ENCODE peak calls at places on chromosomes 6 and 20, in seven cellular contexts. B is stomach, I is upper lobe of left lung, M is breast epithelium, A is spleen, Y is suprapubic skin, F is vagina. S is an unnamed sample.

GRCh38 chr6:3370361-3371221 is 86.3 kb downstream of the SLC22A23 start:
- DNase-seq in F (no peak), M (no peak), I (no peak), Y (no peak), A (no peak), B (no peak), S (no peak)

GRCh38 chr6:106939848-106940247 is 34.7 kb downstream of the CD24 start:
- DNase-seq in Y (no peak), I (no peak), B (no peak), F (no peak), A (no peak), M (no peak), S (no peak)

GRCh38 chr6:36984581-36985383 is 1.2 kb downstream of the MTCH1 start:
- DNase-seq in F (no peak), Y (no peak), I (peak), M (no peak), A (no peak), B (no peak), S (no peak)

GRCh38 chr6:168166627-168167026 is 87.6 kb upstream of the FRMD1 start:
- DNase-seq in A (no peak), I (no peak), F (peak), B (no peak), Y (peak), M (no peak), S (no peak)

GRCh38 chr6:51352506-51353029 is 533.9 kb downstream of the TFAP2B start:
- DNase-seq in I (no peak), F (no peak), M (no peak), B (no peak), A (no peak), Y (no peak), S (no peak)

GRCh38 chr6:135680964-135681913 is 170.3 kb upstream of the PDE7B start:
- DNase-seq in F (no peak), I (no peak), Y (no peak), B (no peak), A (no peak), M (no peak), S (no peak)

GRCh38 chr6:131946992-131947955 is 3.9 kb downstream of the CCN2 start:
- DNase-seq in I (no peak), M (no peak), A (no peak), B (no peak), F (no peak), Y (no peak), S (no peak)

GRCh38 chr20:64063389-64064144 is 569 bp downstream of the TCEA2 start:
- DNase-seq in Y (no peak), B (no peak), A (no peak), M (no peak), I (no peak), F (no peak), S (no peak)

GRCh38 chr6:158149641-158150040 is 18.4 kb downstream of the SERAC1 start:
- DNase-seq in M (no peak), B (no peak), I (no peak), F (no peak), A (no peak), Y (no peak), S (no peak)

GRCh38 chr6:27720607-27721580 is 191.3 kb downstream of the OR2B2 start:
- DNase-seq in F (no peak), B (no peak), A (no peak), M (no peak), Y (no peak), I (no peak), S (no peak)

GRCh38 chr6:133774356-133774755 is 114.6 kb upstream of the TCF21 start:
- DNase-seq in M (no peak), Y (no peak), F (no peak), I (no peak), A (no peak), B (no peak), S (no peak)

GRCh38 chr6:52725133-52725529 is 38.1 kb downstream of the GSTA2 start:
- DNase-seq in Y (no peak), F (peak), A (no peak), I (peak), B (peak), M (no peak), S (no peak)

GRCh38 chr20:33568378-33569289 is 78.7 kb downstream of the CBFA2T2 start:
- DNase-seq in B (no peak), I (no peak), Y (no peak), A (no peak), F (no peak), M (no peak), S (peak)

GRCh38 chr6:33425668-33426577 is 6.1 kb downstream of the SYNGAP1 start:
- DNase-seq in A (peak), B (peak), I (peak), M (peak), F (peak), Y (peak), S (peak)
- TF ChIP-seq POLR2A in A (peak), B (no peak), I (no peak), M (no peak), F (no peak), Y (no peak), S (no peak)

GRCh38 chr20:38927902-38928578 is 1.8 kb downstream of the FAM83D start:
- DNase-seq in M (no peak), I (no peak), A (no peak), B (no peak), F (no peak), Y (no peak), S (no peak)

GRCh38 chr20:38930242-38930569 is 4.0 kb downstream of the FAM83D start:
- DNase-seq in B (no peak), F (no peak), I (no peak), Y (no peak), A (no peak), M (no peak), S (no peak)

GRCh38 chr20:38924718-38925117 is 1.5 kb upstream of the FAM83D start:
- DNase-seq in M (no peak), F (no peak), I (no peak), B (no peak), A (no peak), Y (no peak), S (no peak)

GRCh38 chr20:38926934-38927616 is 858 bp downstream of the FAM83D start:
- DNase-seq in Y (no peak), A (no peak), M (no peak), I (no peak), B (no peak), F (no peak), S (no peak)

DNA sequence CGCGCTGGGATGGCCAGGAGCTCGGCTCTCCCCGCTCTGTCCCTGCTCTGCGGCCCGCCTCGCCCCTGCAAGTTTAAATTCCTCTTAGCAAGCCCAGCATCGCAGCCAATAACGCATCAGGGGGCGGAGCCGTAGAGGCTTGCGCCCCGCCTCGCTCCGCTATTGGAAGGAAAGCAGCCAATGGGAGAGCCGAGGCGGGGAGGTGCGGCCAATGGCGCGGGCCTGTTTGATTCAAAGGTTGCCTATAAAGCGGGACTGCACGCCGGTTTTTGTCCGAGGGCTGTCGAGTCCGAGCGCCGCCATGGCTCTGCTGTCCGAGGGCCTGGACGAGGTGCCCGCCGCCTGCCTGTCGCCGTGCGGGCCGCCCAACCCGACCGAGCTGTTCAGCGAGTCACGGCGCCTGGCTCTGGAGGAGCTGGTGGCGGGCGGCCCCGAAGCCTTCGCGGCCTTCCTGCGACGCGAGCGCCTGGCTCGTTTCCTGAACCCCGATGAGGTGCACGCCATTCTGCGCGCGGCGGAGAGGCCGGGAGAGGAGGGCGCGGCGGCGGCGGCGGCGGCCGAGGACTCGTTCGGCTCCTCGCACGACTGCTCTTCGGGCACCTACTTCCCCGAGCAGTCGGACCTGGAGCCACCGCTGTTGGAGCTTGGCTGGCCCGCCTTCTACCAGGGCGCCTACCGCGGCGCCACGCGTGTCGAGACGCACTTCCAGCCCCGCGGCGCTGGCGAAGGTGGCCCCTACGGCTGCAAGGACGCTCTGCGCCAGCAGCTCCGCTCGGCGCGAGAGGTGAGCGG is at the start of gene FAM83D:
- DNase-seq in I (peak), B (peak), A (peak), F (no peak), M (peak), Y (peak), S (peak)
- TF ChIP-seq POLR2AphosphoS5 in I (peak), B (peak), A (peak), F (peak), M (peak), Y (peak), S (peak)

GRCh38 chr6:43629104-43629504 is at the start of gene GTPBP2:
- DNase-seq in Y (peak), A (peak), I (peak), B (peak), M (peak), F (peak), S (peak)

GRCh38 chr6:43630980-43631619 is 2.0 kb upstream of the GTPBP2 start:
- DNase-seq in M (no peak), A (no peak), B (no peak), Y (no peak), F (no peak), I (no peak), S (no peak)

GRCh38 chr6:43627008-43627825 is 1.8 kb downstream of the GTPBP2 start:
- DNase-seq in I (peak), M (no peak), A (no peak), Y (peak), F (no peak), B (peak), S (no peak)

GRCh38 chr6:43629505-43630300 is 639 bp upstream of the GTPBP2 start:
- DNase-seq in B (peak), A (peak), Y (peak), M (peak), F (peak), I (peak), S (peak)

DNA sequence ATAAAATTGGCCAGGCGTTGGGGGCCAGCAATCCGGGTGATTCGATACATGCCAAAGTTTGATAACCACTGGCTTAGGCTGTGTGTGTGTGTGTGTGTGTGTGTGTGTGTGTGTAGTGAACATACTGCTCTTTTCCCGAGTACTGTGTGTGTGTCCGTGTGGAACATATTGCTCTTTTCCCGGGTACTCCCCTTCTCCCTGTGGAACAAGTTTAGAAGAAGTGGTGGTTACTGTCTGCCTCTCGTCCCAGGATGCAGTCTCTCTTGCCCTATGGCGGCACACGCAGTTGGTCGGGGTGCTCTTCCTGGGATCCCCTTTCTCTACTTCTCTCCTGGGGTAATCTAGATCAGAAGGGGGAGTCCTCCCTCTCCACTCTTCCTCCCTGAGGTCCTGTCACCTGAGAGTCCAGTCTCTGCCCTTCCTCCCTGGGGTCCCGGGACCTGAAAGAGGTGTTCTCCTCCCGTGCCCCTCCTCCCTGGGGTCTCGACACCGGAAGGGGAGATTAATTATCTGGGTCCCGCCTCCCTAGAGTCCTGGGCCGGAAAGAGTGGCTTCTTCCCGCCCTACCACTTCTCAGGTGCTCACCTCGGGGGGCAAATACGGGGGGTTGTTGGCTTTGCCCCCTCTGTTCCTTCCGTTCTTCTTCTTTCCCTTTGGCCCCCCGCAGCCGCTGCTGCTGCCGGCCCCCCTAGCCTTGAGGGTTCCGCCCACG is 516 bp downstream of the GTPBP2 start:
- DNase-seq in I (peak), F (no peak), Y (no peak), M (no peak), B (peak), A (no peak), S (peak)
- TF ChIP-seq POLR2A in I (no peak), F (no peak), Y (no peak), M (no peak), B (no peak), A (no peak), S (peak)

DNA sequence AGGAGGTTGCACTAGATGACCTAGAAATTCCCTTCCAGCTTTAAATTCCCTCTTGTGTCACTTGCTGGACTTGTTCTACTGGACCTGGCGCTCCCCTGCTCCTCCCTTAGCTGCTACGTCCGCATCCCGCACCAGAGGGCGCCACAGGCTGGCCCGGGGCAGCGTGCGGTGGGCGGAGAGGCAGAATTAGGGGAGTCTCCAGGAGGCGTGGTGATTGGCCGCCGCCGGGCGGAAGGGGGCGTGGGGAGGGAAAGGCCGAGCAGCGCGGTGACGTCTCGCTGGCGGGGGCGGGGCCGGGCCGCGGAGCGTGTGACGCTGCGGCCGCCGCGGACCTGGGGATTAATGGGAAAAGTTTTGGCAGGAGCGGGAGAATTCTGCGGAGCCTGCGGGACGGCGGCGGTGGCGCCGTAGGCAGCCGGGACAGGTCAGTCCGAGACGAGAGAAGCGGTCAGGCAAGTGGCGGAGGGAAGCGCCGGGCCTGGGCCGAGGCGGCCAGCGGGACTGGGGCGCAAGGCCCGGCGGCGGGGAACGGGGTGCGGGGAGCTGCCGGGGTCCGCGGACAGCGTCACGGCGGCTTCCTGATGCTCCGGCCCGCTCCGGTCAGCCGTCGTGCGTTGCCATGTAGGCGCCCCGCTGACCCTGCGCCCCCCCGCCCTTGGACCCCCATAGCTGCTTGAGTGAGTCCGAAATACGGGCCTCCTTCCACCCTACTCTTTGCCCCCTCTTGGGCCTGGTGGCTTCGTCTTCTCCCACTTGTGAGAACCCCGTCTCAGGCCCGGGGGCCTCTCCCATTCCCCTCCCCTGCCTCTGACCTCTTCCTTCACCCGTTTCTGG is at the start of gene PPARD:
- DNase-seq in M (peak), I (peak), Y (peak), F (peak), A (peak), B (peak), S (peak)
- TF ChIP-seq POLR2AphosphoS5 in M (peak), I (peak), Y (peak), F (peak), A (peak), B (peak), S (no peak)